ENCODE peak calls at places on chromosomes 1 and 21, in eight cellular contexts. One of them, this sample, is unnamed.

GRCh38 chr1:101004061-101004460 is 21.5 kb downstream of the DPH5 start:
- DNase-seq in prostate gland: peak
- DNase-seq in H1: no peak
- DNase-seq in IMR-90: peak
- DNase-seq in ovary: no peak
- DNase-seq in heart left ventricle: no peak
- DNase-seq in lower leg skin: no peak
- DNase-seq in gastrocnemius medialis: no peak
- DNase-seq in this sample: no peak

GRCh38 chr1:173506437-173506836 is 29.3 kb downstream of the PRDX6 start:
- DNase-seq in prostate gland: no peak
- DNase-seq in H1: peak
- DNase-seq in IMR-90: no peak
- DNase-seq in ovary: no peak
- DNase-seq in heart left ventricle: no peak
- DNase-seq in lower leg skin: no peak
- DNase-seq in gastrocnemius medialis: no peak
- DNase-seq in this sample: peak

GRCh38 chr1:82695443-82695842 is 894.7 kb downstream of the ADGRL2 start:
- DNase-seq in prostate gland: no peak
- DNase-seq in H1: no peak
- DNase-seq in IMR-90: no peak
- DNase-seq in ovary: no peak
- DNase-seq in heart left ventricle: no peak
- DNase-seq in lower leg skin: no peak
- DNase-seq in gastrocnemius medialis: no peak
- DNase-seq in this sample: no peak

GRCh38 chr1:46244656-46245371 is 2.7 kb upstream of the RAD54L start:
- DNase-seq in prostate gland: no peak
- DNase-seq in H1: no peak
- DNase-seq in IMR-90: peak
- DNase-seq in ovary: no peak
- DNase-seq in heart left ventricle: no peak
- DNase-seq in lower leg skin: no peak
- DNase-seq in gastrocnemius medialis: no peak
- DNase-seq in this sample: peak

GRCh38 chr1:228140724-228141081 is 624 bp downstream of the GUK1 start:
- DNase-seq in prostate gland: no peak
- DNase-seq in H1: no peak
- DNase-seq in IMR-90: no peak
- DNase-seq in ovary: no peak
- DNase-seq in heart left ventricle: no peak
- DNase-seq in lower leg skin: no peak
- DNase-seq in gastrocnemius medialis: no peak
- DNase-seq in this sample: no peak

GRCh38 chr1:162753001-162753658 is 37.4 kb upstream of the HSD17B7 start:
- DNase-seq in prostate gland: no peak
- DNase-seq in H1: no peak
- DNase-seq in IMR-90: no peak
- DNase-seq in ovary: no peak
- DNase-seq in heart left ventricle: no peak
- DNase-seq in lower leg skin: no peak
- DNase-seq in gastrocnemius medialis: no peak
- DNase-seq in this sample: no peak

GRCh38 chr21:39525129-39525528 is 73.4 kb downstream of the SH3BGR start:
- DNase-seq in prostate gland: no peak
- DNase-seq in H1: no peak
- DNase-seq in IMR-90: no peak
- DNase-seq in ovary: no peak
- DNase-seq in heart left ventricle: peak
- DNase-seq in lower leg skin: no peak
- DNase-seq in gastrocnemius medialis: peak
- DNase-seq in this sample: no peak

GRCh38 chr1:6614953-6615785 is 1.6 kb downstream of the PHF13 start:
- DNase-seq in prostate gland: no peak
- DNase-seq in H1: no peak
- DNase-seq in IMR-90: no peak
- DNase-seq in ovary: peak
- DNase-seq in heart left ventricle: no peak
- DNase-seq in lower leg skin: no peak
- DNase-seq in gastrocnemius medialis: no peak
- DNase-seq in this sample: no peak

GRCh38 chr1:158793604-158794003 is 12.6 kb upstream of the OR6N2 start:
- DNase-seq in prostate gland: no peak
- DNase-seq in H1: peak
- DNase-seq in IMR-90: no peak
- DNase-seq in ovary: no peak
- DNase-seq in heart left ventricle: no peak
- DNase-seq in lower leg skin: no peak
- DNase-seq in gastrocnemius medialis: no peak
- DNase-seq in this sample: no peak

GRCh38 chr1:85229574-85230097 is 28.8 kb upstream of the SYDE2 start:
- DNase-seq in prostate gland: no peak
- DNase-seq in H1: no peak
- DNase-seq in IMR-90: no peak
- DNase-seq in ovary: no peak
- DNase-seq in heart left ventricle: no peak
- DNase-seq in lower leg skin: no peak
- DNase-seq in gastrocnemius medialis: no peak
- DNase-seq in this sample: no peak

GRCh38 chr1:165356876-165357275 is 361 bp upstream of the LMX1A start:
- DNase-seq in prostate gland: no peak
- DNase-seq in H1: no peak
- DNase-seq in IMR-90: no peak
- DNase-seq in ovary: no peak
- DNase-seq in heart left ventricle: no peak
- DNase-seq in lower leg skin: no peak
- DNase-seq in gastrocnemius medialis: no peak
- DNase-seq in this sample: no peak

GRCh38 chr1:40257313-40257687 is 736 bp upstream of the ZMPSTE24 start:
- DNase-seq in prostate gland: peak
- DNase-seq in H1: no peak
- DNase-seq in IMR-90: no peak
- DNase-seq in ovary: no peak
- DNase-seq in heart left ventricle: no peak
- DNase-seq in lower leg skin: no peak
- DNase-seq in gastrocnemius medialis: no peak
- DNase-seq in this sample: no peak
- TF ChIP-seq POLR2A in prostate gland: no peak
- TF ChIP-seq POLR2A in H1: no peak
- TF ChIP-seq POLR2A in IMR-90: no peak
- TF ChIP-seq POLR2A in ovary: no peak
- TF ChIP-seq POLR2A in heart left ventricle: no peak
- TF ChIP-seq POLR2A in lower leg skin: no peak
- TF ChIP-seq POLR2A in gastrocnemius medialis: no peak
- TF ChIP-seq POLR2A in this sample: no peak

GRCh38 chr1:225820522-225821120 is 10.7 kb downstream of the EPHX1 start:
- DNase-seq in prostate gland: peak
- DNase-seq in H1: no peak
- DNase-seq in IMR-90: no peak
- DNase-seq in ovary: no peak
- DNase-seq in heart left ventricle: no peak
- DNase-seq in lower leg skin: no peak
- DNase-seq in gastrocnemius medialis: no peak
- DNase-seq in this sample: no peak
- TF ChIP-seq POLR2A in prostate gland: no peak
- TF ChIP-seq POLR2A in H1: no peak
- TF ChIP-seq POLR2A in IMR-90: no peak
- TF ChIP-seq POLR2A in ovary: no peak
- TF ChIP-seq POLR2A in heart left ventricle: no peak
- TF ChIP-seq POLR2A in lower leg skin: no peak
- TF ChIP-seq POLR2A in gastrocnemius medialis: no peak
- TF ChIP-seq POLR2A in this sample: no peak

GRCh38 chr1:226676381-226676780 is 62.7 kb downstream of the ITPKB start:
- DNase-seq in prostate gland: no peak
- DNase-seq in H1: no peak
- DNase-seq in IMR-90: no peak
- DNase-seq in ovary: no peak
- DNase-seq in heart left ventricle: no peak
- DNase-seq in lower leg skin: no peak
- DNase-seq in gastrocnemius medialis: no peak
- DNase-seq in this sample: no peak

GRCh38 chr1:226678701-226679100 is 60.4 kb downstream of the ITPKB start:
- DNase-seq in prostate gland: no peak
- DNase-seq in H1: no peak
- DNase-seq in IMR-90: no peak
- DNase-seq in ovary: no peak
- DNase-seq in heart left ventricle: no peak
- DNase-seq in lower leg skin: no peak
- DNase-seq in gastrocnemius medialis: no peak
- DNase-seq in this sample: no peak

GRCh38 chr1:226678251-226678650 is 60.8 kb downstream of the ITPKB start:
- DNase-seq in prostate gland: no peak
- DNase-seq in H1: no peak
- DNase-seq in IMR-90: no peak
- DNase-seq in ovary: no peak
- DNase-seq in heart left ventricle: no peak
- DNase-seq in lower leg skin: no peak
- DNase-seq in gastrocnemius medialis: no peak
- DNase-seq in this sample: no peak

GRCh38 chr1:226675720-226676357 is 63.2 kb downstream of the ITPKB start:
- DNase-seq in prostate gland: no peak
- DNase-seq in H1: no peak
- DNase-seq in IMR-90: no peak
- DNase-seq in ovary: no peak
- DNase-seq in heart left ventricle: no peak
- DNase-seq in lower leg skin: no peak
- DNase-seq in gastrocnemius medialis: no peak
- DNase-seq in this sample: no peak

DNA sequence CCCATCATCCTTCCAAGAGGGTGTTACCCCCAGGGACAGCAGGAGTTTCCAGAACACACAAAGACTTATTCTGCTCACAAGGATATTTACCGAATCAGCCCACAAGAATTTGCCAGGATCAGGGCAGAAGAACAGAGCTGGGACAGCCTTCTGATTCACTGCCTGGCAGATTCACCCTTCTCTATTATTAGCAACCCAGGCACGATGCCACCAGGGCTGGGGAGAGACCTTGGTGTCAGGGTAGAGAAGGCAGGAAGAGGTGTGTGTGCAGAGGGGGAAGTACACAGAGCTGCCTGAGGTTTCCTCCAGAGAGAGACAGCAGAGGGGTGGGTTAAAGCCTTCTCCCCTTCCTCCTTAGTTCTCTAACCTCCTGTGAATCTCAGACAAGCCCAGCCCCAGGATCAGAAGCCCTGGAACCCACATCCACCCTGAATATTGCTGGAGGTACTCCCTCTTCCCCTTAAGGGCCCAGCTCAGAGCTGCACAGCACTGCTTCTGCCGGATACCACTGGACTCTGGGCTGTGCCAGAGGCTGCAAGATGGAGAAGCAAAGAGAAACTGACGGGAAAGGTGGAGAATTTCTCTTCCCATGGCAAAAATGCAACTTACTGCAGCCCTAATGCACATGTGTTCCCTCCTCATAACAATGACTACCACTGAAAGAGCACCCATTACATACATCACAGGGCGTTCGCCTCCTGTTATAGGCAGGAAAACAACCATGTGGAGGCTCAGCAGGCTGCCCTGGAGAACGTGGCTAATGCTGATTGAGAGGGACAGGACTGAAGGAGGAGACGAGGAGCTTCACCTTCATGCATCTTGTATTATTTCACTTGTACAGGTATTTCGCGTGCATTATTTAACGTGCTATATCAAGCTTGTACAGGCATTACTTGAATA is 61.7 kb downstream of the ITPKB start:
- DNase-seq in prostate gland: peak
- DNase-seq in H1: no peak
- DNase-seq in IMR-90: peak
- DNase-seq in ovary: peak
- DNase-seq in heart left ventricle: peak
- DNase-seq in lower leg skin: peak
- DNase-seq in gastrocnemius medialis: peak
- DNase-seq in this sample: peak
- TF ChIP-seq POLR2A in prostate gland: no peak
- TF ChIP-seq POLR2A in H1: no peak
- TF ChIP-seq POLR2A in IMR-90: no peak
- TF ChIP-seq POLR2A in ovary: no peak
- TF ChIP-seq POLR2A in heart left ventricle: peak
- TF ChIP-seq POLR2A in lower leg skin: no peak
- TF ChIP-seq POLR2A in gastrocnemius medialis: peak
- TF ChIP-seq POLR2A in this sample: no peak

GRCh38 chr1:172442404-172442803 is 1.5 kb downstream of the PIGC start:
- DNase-seq in prostate gland: no peak
- DNase-seq in H1: no peak
- DNase-seq in IMR-90: no peak
- DNase-seq in ovary: no peak
- DNase-seq in heart left ventricle: no peak
- DNase-seq in lower leg skin: no peak
- DNase-seq in gastrocnemius medialis: no peak
- DNase-seq in this sample: no peak

GRCh38 chr1:172447641-172448040 is 3.8 kb upstream of the PIGC start:
- DNase-seq in prostate gland: peak
- DNase-seq in H1: no peak
- DNase-seq in IMR-90: no peak
- DNase-seq in ovary: no peak
- DNase-seq in heart left ventricle: no peak
- DNase-seq in lower leg skin: no peak
- DNase-seq in gastrocnemius medialis: no peak
- DNase-seq in this sample: no peak

GRCh38 chr1:172446547-172446946 is 2.7 kb upstream of the PIGC start:
- DNase-seq in prostate gland: no peak
- DNase-seq in H1: no peak
- DNase-seq in IMR-90: no peak
- DNase-seq in ovary: no peak
- DNase-seq in heart left ventricle: no peak
- DNase-seq in lower leg skin: no peak
- DNase-seq in gastrocnemius medialis: peak
- DNase-seq in this sample: no peak

GRCh38 chr1:172442843-172443565 is 865 bp downstream of the PIGC start:
- DNase-seq in prostate gland: no peak
- DNase-seq in H1: no peak
- DNase-seq in IMR-90: no peak
- DNase-seq in ovary: no peak
- DNase-seq in heart left ventricle: no peak
- DNase-seq in lower leg skin: no peak
- DNase-seq in gastrocnemius medialis: no peak
- DNase-seq in this sample: no peak

DNA sequence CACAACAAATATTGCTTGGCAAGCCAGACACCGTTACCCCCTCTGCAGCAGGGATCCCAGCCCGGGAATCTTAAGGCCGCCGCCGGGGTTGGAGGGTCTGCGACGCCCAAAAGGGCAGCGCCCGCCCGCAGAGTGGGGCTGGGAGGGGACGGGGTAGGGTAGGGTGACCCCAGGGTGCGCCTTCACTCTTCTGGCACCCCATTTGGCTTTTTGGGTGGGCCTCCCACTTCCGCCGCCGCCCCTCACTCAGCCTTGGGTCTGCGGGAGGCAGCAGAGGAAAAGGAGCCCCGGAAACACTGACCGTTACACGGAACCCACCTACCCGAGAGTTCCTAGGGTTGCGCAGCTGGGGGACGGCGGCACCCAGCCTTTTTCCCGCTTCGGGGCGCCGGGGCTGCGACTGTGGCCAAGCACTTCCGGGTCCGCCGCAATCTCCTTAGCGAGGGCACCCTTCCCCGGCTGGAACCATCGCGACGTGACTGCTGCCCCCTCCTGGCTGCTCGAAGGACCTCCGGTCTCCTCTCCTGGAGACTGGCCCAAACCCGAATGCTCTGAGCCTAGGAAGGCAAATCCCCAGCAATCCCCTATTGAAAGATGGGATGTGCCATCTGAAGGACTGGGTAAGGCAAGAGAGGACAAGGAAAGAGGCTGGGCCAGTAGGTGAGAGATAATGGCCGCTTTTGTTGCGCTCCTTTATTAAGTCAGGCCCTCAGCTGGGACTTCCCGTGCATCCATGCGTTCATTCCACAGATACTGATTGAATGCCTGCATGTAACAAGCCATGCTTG is at the start of gene PIGC:
- DNase-seq in prostate gland: peak
- DNase-seq in H1: peak
- DNase-seq in IMR-90: peak
- DNase-seq in ovary: peak
- DNase-seq in heart left ventricle: peak
- DNase-seq in lower leg skin: peak
- DNase-seq in gastrocnemius medialis: peak
- DNase-seq in this sample: peak
- TF ChIP-seq POLR2A in prostate gland: no peak
- TF ChIP-seq POLR2A in H1: no peak
- TF ChIP-seq POLR2A in IMR-90: no peak
- TF ChIP-seq POLR2A in ovary: no peak
- TF ChIP-seq POLR2A in heart left ventricle: peak
- TF ChIP-seq POLR2A in lower leg skin: no peak
- TF ChIP-seq POLR2A in gastrocnemius medialis: no peak
- TF ChIP-seq POLR2A in this sample: peak

This sample was measured in H54.